ENCODE peak calls at places on chromosomes 12 and 14, in four cellular contexts. U, G, J and L are unnamed samples.

GRCh38 chr12:56221757-56222530 is at the start of gene RNF41:
- DNase-seq in G (peak; percentile 97), J (peak; percentile 98), U (peak; percentile 96), L (peak; percentile 99)

GRCh38 chr12:94149781-94150482 is 1.6 kb downstream of the PLXNC1 start:
- DNase-seq in G (peak; percentile 34), U (peak; percentile 56), J (no peak), L (peak; percentile 44)

GRCh38 chr12:46470975-46471374 is 98.4 kb upstream of the SLC38A2 start:
- DNase-seq in J (no peak), G (no peak), U (no peak), L (no peak)

GRCh38 chr12:105922670-105923102 is 216.1 kb downstream of the NUAK1 start:
- DNase-seq in G (no peak), U (no peak), J (no peak), L (peak; percentile 59)

GRCh38 chr14:100658514-100658886 is 68.2 kb upstream of the DLK1 start:
- DNase-seq in U (no peak), G (no peak), J (no peak), L (no peak)

GRCh38 chr12:93889516-93890202 is 212.5 kb downstream of the CRADD start:
- DNase-seq in J (no peak), U (no peak), G (no peak), L (no peak)

GRCh38 chr12:118377891-118378470 is 1.6 kb downstream of the SUDS3 start:
- DNase-seq in J (no peak), G (peak; percentile 59), U (peak; percentile 64), L (peak; percentile 63)

GRCh38 chr14:67515386-67516079 is 17.6 kb upstream of the PLEKHH1 start:
- DNase-seq in J (peak; percentile 61), U (peak; percentile 45), G (no peak), L (peak; percentile 10)

GRCh38 chr14:103739466-103739792 is 23.8 kb downstream of the ZFYVE21 start:
- DNase-seq in G (no peak), J (no peak), U (no peak), L (no peak)

GRCh38 chr12:12474931-12475485 is 87.7 kb downstream of the DUSP16 start:
- DNase-seq in U (peak; percentile 91), G (no peak), J (no peak), L (peak; percentile 42)

GRCh38 chr12:120078868-120079267 is 37.7 kb downstream of the RAB35 start:
- DNase-seq in U (no peak), J (peak; percentile 23), G (no peak), L (no peak)

GRCh38 chr12:45302621-45303020 is 86.7 kb downstream of the ANO6 start:
- DNase-seq in U (no peak), G (no peak), J (no peak), L (no peak)

GRCh38 chr12:17322090-17322489 is 716.1 kb upstream of the LMO3 start:
- DNase-seq in J (no peak), U (no peak), G (no peak), L (no peak)

GRCh38 chr14:105890474-105891220 is 364.3 kb downstream of the TMEM121 start:
- DNase-seq in U (no peak), J (peak; percentile 40), G (peak; percentile 4), L (no peak)

GRCh38 chr14:55059333-55059732 is 7.9 kb downstream of the MAPK1IP1L start:
- DNase-seq in J (no peak), G (no peak), U (no peak), L (no peak)

GRCh38 chr14:106442857-106443256 is 916.5 kb downstream of the TMEM121 start:
- DNase-seq in U (peak; percentile 21), J (no peak), G (no peak), L (no peak)

GRCh38 chr14:37594238-37594915 is 672 bp downstream of the FOXA1 start:
- DNase-seq in G (no peak), J (peak; percentile 76), U (peak; percentile 6), L (peak; percentile 87)

GRCh38 chr14:56351861-56352260 is 227.7 kb upstream of the TMEM260 start:
- DNase-seq in G (no peak), U (no peak), J (no peak), L (peak; percentile 65)

GRCh38 chr14:94600148-94600545 is 12.0 kb upstream of the SERPINA3 start:
- DNase-seq in U (no peak), G (no peak), J (peak; percentile 62), L (no peak)

GRCh38 chr14:64113279-64113678 is 180.9 kb downstream of the ESR2 start:
- DNase-seq in J (peak; percentile 82), G (no peak), U (no peak), L (no peak)

GRCh38 chr14:60188115-60188514 is 22.9 kb upstream of the DHRS7 start:
- DNase-seq in G (no peak), U (peak; percentile 52), J (no peak), L (peak; percentile 36)

GRCh38 chr14:63205850-63206249 is 1.6 kb downstream of the RHOJ start:
- DNase-seq in U (no peak), G (no peak), J (no peak), L (peak; percentile 59)

GRCh38 chr14:68692916-68693771 is 99.7 kb downstream of the ZFP36L1 start:
- DNase-seq in J (peak; percentile 40), G (no peak), U (no peak), L (peak; percentile 80)

GRCh38 chr12:31228811-31229792 is 96.8 kb downstream of the SINHCAF start:
- DNase-seq in U (no peak), G (peak; percentile 70), J (peak; percentile 91), L (no peak)

GRCh38 chr12:30461011-30461670 is 234.5 kb downstream of the IPO8 start:
- DNase-seq in G (no peak), J (no peak), U (no peak), L (no peak)

GRCh38 chr14:95953111-95953724 is 76.6 kb downstream of the TUNAR start:
- DNase-seq in U (no peak), G (no peak), J (no peak), L (peak; percentile 4)

GRCh38 chr12:121239704-121240420 is 29.9 kb downstream of the P2RX4 start:
- DNase-seq in J (no peak), U (no peak), G (no peak), L (no peak)

GRCh38 chr12:121238604-121239334 is 28.8 kb downstream of the P2RX4 start:
- DNase-seq in U (no peak), J (no peak), G (no peak), L (no peak)

GRCh38 chr12:121240484-121241202 is 30.7 kb downstream of the P2RX4 start:
- DNase-seq in J (peak; percentile 71), G (peak; percentile 79), U (no peak), L (peak; percentile 71)

GRCh38 chr12:121239335-121239678 is 29.4 kb downstream of the P2RX4 start:
- DNase-seq in G (no peak), J (no peak), U (no peak), L (no peak)

GRCh38 chr12:121241203-121241970 is 31.5 kb downstream of the P2RX4 start:
- DNase-seq in J (no peak), G (no peak), U (no peak), L (peak; percentile 3)
- H3K4me3 ChIP-seq in J (no peak overlapping the region), G (peak overlapping the region; percentile 49), U (no peak overlapping the region), L (no peak overlapping the region)

GRCh38 chr12:989051-989450 is 2.0 kb upstream of the ERC1 start:
- DNase-seq in G (no peak), U (no peak), J (no peak), L (no peak)
- H3K4me3 ChIP-seq in G (peak overlapping the region; percentile 84), U (no peak overlapping the region), J (no peak overlapping the region), L (no peak overlapping the region)

GRCh38 chr12:109559200-109559505 is 14.2 kb downstream of the MMAB start:
- DNase-seq in J (peak; percentile 40), U (no peak), G (no peak), L (no peak)

GRCh38 chr12:109557809-109558208 is 15.5 kb downstream of the MMAB start:
- DNase-seq in J (no peak), U (no peak), G (no peak), L (no peak)

GRCh38 chr12:109555431-109556315 is 17.6 kb downstream of the MMAB start:
- DNase-seq in U (no peak), J (peak; percentile 37), G (no peak), L (no peak)

GRCh38 chr12:109558374-109559199 is 14.7 kb downstream of the MMAB start:
- DNase-seq in G (no peak), J (peak; percentile 31), U (no peak), L (no peak)

DNA sequence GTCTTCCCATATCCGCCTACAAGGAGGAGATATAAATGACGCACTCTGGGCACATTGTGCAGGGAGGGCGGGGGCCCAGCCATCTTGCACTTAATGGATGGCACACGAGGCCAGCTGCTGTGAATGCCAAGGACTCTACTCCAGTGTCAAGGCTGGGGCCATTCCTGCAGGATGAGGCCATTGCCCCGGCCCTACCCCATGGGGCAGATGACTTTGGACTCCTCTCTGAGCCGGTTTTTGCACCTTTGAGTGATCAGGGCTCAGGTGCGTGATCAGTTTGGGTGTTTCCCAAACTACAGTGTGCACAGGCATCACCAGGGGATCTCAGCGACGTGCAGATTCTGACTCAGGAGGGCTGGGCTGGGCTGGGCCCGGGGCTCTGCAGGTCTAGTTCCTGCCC is 16.1 kb downstream of the MMAB start:
- DNase-seq in G (no peak), U (no peak), J (peak; percentile 77), L (no peak)
- H3K4me3 ChIP-seq in G (no peak overlapping the region), U (no peak overlapping the region), J (no peak overlapping the region), L (no peak overlapping the region)

GRCh38 chr12:101957251-101957650 is 79.9 kb downstream of the DRAM1 start:
- DNase-seq in U (no peak), G (no peak), J (no peak), L (no peak)
- H3K4me3 ChIP-seq in U (no peak overlapping the region), G (no peak overlapping the region), J (no peak overlapping the region), L (no peak overlapping the region)

DNA sequence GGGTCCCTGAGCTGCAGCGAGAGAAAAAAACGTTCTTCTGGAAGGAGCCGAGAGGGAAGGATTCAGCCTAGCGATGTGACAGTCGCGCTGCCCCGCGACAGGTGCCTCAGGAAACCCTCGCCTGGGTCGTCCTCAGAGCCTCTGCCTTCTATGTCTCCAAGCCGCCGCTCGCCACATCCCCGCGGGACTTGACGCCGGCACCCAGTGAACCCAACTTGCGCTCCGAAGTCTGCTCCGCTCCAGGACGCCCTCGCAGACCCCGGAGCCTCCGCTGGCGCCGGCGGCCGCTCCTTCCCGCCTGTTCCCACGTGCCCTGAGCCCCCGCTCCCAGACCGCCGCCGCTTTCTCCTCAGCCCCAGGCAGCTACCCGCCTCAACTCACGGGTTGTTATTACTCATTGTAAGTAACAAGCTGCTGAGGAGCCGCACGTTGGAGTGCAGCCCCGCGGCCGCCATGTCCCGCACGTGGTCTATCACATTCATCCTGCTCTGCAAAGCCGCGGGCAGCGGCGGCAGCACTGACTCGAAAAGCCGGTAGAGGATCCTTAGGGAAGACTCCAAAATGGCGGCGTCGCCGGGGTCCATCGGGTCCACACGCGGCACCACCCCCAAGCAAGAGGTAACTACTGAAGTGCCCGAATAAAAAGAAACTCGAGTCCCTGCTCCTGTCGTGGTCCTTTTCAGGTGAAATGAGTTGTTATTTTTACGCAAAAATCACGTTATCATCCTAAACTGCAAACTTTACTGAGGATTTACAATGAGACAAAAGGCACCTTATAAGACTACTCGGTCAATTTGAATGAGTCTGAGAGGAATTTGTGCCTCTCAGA is at the start of gene ANAPC7:
- DNase-seq in J (peak; percentile 92), G (peak; percentile 90), U (peak; percentile 95), L (peak; percentile 94)
- H3K4me3 ChIP-seq in J (peak within 1 kb of the TSS; percentile 98), G (peak within 1 kb of the TSS; percentile 98), U (peak within 1 kb of the TSS; percentile 69), L (peak within 1 kb of the TSS; percentile 91)